ENCODE peak calls at places on chromosomes 7 and 10, in nine cellular contexts. One of them, this sample, is unnamed.

GRCh38 chr7:74483402-74484336 is 30.0 kb downstream of the GTF2IRD1 start:
- DNase-seq in GM12865: no peak
- DNase-seq in AG10803: peak
- DNase-seq in AG04450: no peak
- DNase-seq in dorsolateral prefrontal cortex: no peak
- DNase-seq in WERI-Rb-1: no peak
- DNase-seq in adrenal gland: no peak
- DNase-seq in psoas muscle: no peak
- DNase-seq in Caco-2: no peak
- DNase-seq in this sample: no peak

GRCh38 chr10:116598326-116598725 is 7.6 kb downstream of the PNLIPRP1 start:
- DNase-seq in GM12865: no peak
- DNase-seq in AG10803: no peak
- DNase-seq in AG04450: no peak
- DNase-seq in dorsolateral prefrontal cortex: no peak
- DNase-seq in WERI-Rb-1: no peak
- DNase-seq in adrenal gland: no peak
- DNase-seq in psoas muscle: no peak
- DNase-seq in Caco-2: no peak
- DNase-seq in this sample: no peak

GRCh38 chr7:30750010-30750409 is 1.9 kb upstream of the INMT start:
- DNase-seq in GM12865: no peak
- DNase-seq in AG10803: no peak
- DNase-seq in AG04450: no peak
- DNase-seq in dorsolateral prefrontal cortex: no peak
- DNase-seq in WERI-Rb-1: no peak
- DNase-seq in adrenal gland: no peak
- DNase-seq in psoas muscle: no peak
- DNase-seq in Caco-2: no peak
- DNase-seq in this sample: no peak

GRCh38 chr7:24119852-24120251 is 164.1 kb upstream of the NPY start:
- DNase-seq in GM12865: no peak
- DNase-seq in AG10803: no peak
- DNase-seq in AG04450: no peak
- DNase-seq in dorsolateral prefrontal cortex: no peak
- DNase-seq in WERI-Rb-1: no peak
- DNase-seq in adrenal gland: no peak
- DNase-seq in psoas muscle: no peak
- DNase-seq in Caco-2: no peak
- DNase-seq in this sample: no peak

GRCh38 chr7:20314216-20314615 is 16.5 kb upstream of the ITGB8 start:
- DNase-seq in GM12865: no peak
- DNase-seq in AG10803: peak
- DNase-seq in AG04450: no peak
- DNase-seq in dorsolateral prefrontal cortex: no peak
- DNase-seq in WERI-Rb-1: no peak
- DNase-seq in adrenal gland: no peak
- DNase-seq in psoas muscle: no peak
- DNase-seq in Caco-2: no peak
- DNase-seq in this sample: no peak

GRCh38 chr7:140723574-140723973 is 27.1 kb downstream of the NDUFB2 start:
- DNase-seq in GM12865: no peak
- DNase-seq in AG10803: no peak
- DNase-seq in AG04450: no peak
- DNase-seq in dorsolateral prefrontal cortex: no peak
- DNase-seq in WERI-Rb-1: no peak
- DNase-seq in adrenal gland: no peak
- DNase-seq in psoas muscle: no peak
- DNase-seq in Caco-2: no peak
- DNase-seq in this sample: no peak

GRCh38 chr7:100588438-100588837 is 2.3 kb downstream of the FBXO24 start:
- DNase-seq in GM12865: peak
- DNase-seq in AG10803: peak
- DNase-seq in AG04450: no peak
- DNase-seq in dorsolateral prefrontal cortex: no peak
- DNase-seq in WERI-Rb-1: no peak
- DNase-seq in adrenal gland: no peak
- DNase-seq in psoas muscle: no peak
- DNase-seq in Caco-2: no peak
- DNase-seq in this sample: no peak

GRCh38 chr7:148156248-148156647 is 434.3 kb upstream of the C7orf33 start:
- DNase-seq in GM12865: no peak
- DNase-seq in AG10803: peak
- DNase-seq in AG04450: no peak
- DNase-seq in dorsolateral prefrontal cortex: no peak
- DNase-seq in WERI-Rb-1: no peak
- DNase-seq in adrenal gland: no peak
- DNase-seq in psoas muscle: no peak
- DNase-seq in Caco-2: no peak
- DNase-seq in this sample: no peak

GRCh38 chr10:129786216-129786615 is 177.9 kb downstream of the EBF3 start:
- DNase-seq in GM12865: no peak
- DNase-seq in AG10803: no peak
- DNase-seq in AG04450: no peak
- DNase-seq in dorsolateral prefrontal cortex: no peak
- DNase-seq in WERI-Rb-1: no peak
- DNase-seq in adrenal gland: no peak
- DNase-seq in psoas muscle: no peak
- DNase-seq in Caco-2: no peak
- DNase-seq in this sample: no peak

GRCh38 chr10:86269332-86269731 is 97.3 kb downstream of the GRID1 start:
- DNase-seq in GM12865: no peak
- DNase-seq in AG10803: no peak
- DNase-seq in AG04450: no peak
- DNase-seq in dorsolateral prefrontal cortex: peak
- DNase-seq in WERI-Rb-1: peak
- DNase-seq in adrenal gland: no peak
- DNase-seq in psoas muscle: no peak
- DNase-seq in Caco-2: no peak
- DNase-seq in this sample: no peak

GRCh38 chr10:17029581-17030271 is 99.9 kb downstream of the CUBN start:
- DNase-seq in GM12865: peak
- DNase-seq in AG10803: peak
- DNase-seq in AG04450: no peak
- DNase-seq in dorsolateral prefrontal cortex: peak
- DNase-seq in WERI-Rb-1: no peak
- DNase-seq in adrenal gland: peak
- DNase-seq in psoas muscle: peak
- DNase-seq in Caco-2: no peak
- DNase-seq in this sample: peak

GRCh38 chr10:4586756-4587155 is 239.3 kb upstream of the AKR1E2 start:
- DNase-seq in GM12865: no peak
- DNase-seq in AG10803: peak
- DNase-seq in AG04450: no peak
- DNase-seq in dorsolateral prefrontal cortex: no peak
- DNase-seq in WERI-Rb-1: no peak
- DNase-seq in adrenal gland: no peak
- DNase-seq in psoas muscle: no peak
- DNase-seq in Caco-2: no peak
- DNase-seq in this sample: peak

GRCh38 chr10:74738985-74739567 is 87.3 kb upstream of the KAT6B start:
- DNase-seq in GM12865: peak
- DNase-seq in AG10803: no peak
- DNase-seq in AG04450: no peak
- DNase-seq in dorsolateral prefrontal cortex: no peak
- DNase-seq in WERI-Rb-1: no peak
- DNase-seq in adrenal gland: no peak
- DNase-seq in psoas muscle: no peak
- DNase-seq in Caco-2: no peak
- DNase-seq in this sample: no peak

GRCh38 chr7:95592570-95592969 is 3.7 kb downstream of the PDK4 start:
- DNase-seq in GM12865: no peak
- DNase-seq in AG10803: no peak
- DNase-seq in AG04450: no peak
- DNase-seq in dorsolateral prefrontal cortex: no peak
- DNase-seq in WERI-Rb-1: no peak
- DNase-seq in adrenal gland: no peak
- DNase-seq in psoas muscle: no peak
- DNase-seq in Caco-2: no peak
- DNase-seq in this sample: no peak

GRCh38 chr10:3095373-3096139 is 28.2 kb downstream of the PFKP start:
- DNase-seq in GM12865: peak
- DNase-seq in AG10803: peak
- DNase-seq in AG04450: peak
- DNase-seq in dorsolateral prefrontal cortex: no peak
- DNase-seq in WERI-Rb-1: no peak
- DNase-seq in adrenal gland: peak
- DNase-seq in psoas muscle: no peak
- DNase-seq in Caco-2: peak
- DNase-seq in this sample: peak

GRCh38 chr7:2024227-2024918 is 208.4 kb downstream of the MAD1L1 start:
- DNase-seq in GM12865: no peak
- DNase-seq in AG10803: no peak
- DNase-seq in AG04450: no peak
- DNase-seq in dorsolateral prefrontal cortex: peak
- DNase-seq in WERI-Rb-1: no peak
- DNase-seq in adrenal gland: no peak
- DNase-seq in psoas muscle: peak
- DNase-seq in Caco-2: no peak
- DNase-seq in this sample: no peak

GRCh38 chr10:110679633-110680472 is 35.7 kb downstream of the RBM20 start:
- DNase-seq in GM12865: no peak
- DNase-seq in AG10803: no peak
- DNase-seq in AG04450: no peak
- DNase-seq in dorsolateral prefrontal cortex: no peak
- DNase-seq in WERI-Rb-1: no peak
- DNase-seq in adrenal gland: no peak
- DNase-seq in psoas muscle: peak
- DNase-seq in Caco-2: no peak
- DNase-seq in this sample: no peak

GRCh38 chr7:2040893-2041270 is 191.9 kb downstream of the MAD1L1 start:
- DNase-seq in GM12865: no peak
- DNase-seq in AG10803: no peak
- DNase-seq in AG04450: no peak
- DNase-seq in dorsolateral prefrontal cortex: peak
- DNase-seq in WERI-Rb-1: peak
- DNase-seq in adrenal gland: no peak
- DNase-seq in psoas muscle: peak
- DNase-seq in Caco-2: no peak
- DNase-seq in this sample: no peak

GRCh38 chr7:7884855-7885254 is 83.7 kb upstream of the GLCCI1 start:
- DNase-seq in GM12865: no peak
- DNase-seq in AG10803: peak
- DNase-seq in AG04450: no peak
- DNase-seq in dorsolateral prefrontal cortex: no peak
- DNase-seq in WERI-Rb-1: no peak
- DNase-seq in adrenal gland: no peak
- DNase-seq in psoas muscle: no peak
- DNase-seq in Caco-2: no peak
- DNase-seq in this sample: peak

GRCh38 chr7:106345421-106346166 is 60.8 kb upstream of the NAMPT start:
- DNase-seq in GM12865: peak
- DNase-seq in AG10803: no peak
- DNase-seq in AG04450: no peak
- DNase-seq in dorsolateral prefrontal cortex: no peak
- DNase-seq in WERI-Rb-1: no peak
- DNase-seq in adrenal gland: no peak
- DNase-seq in psoas muscle: no peak
- DNase-seq in Caco-2: no peak
- DNase-seq in this sample: no peak

GRCh38 chr10:132022241-132022640 is 40.5 kb upstream of the BNIP3 start:
- DNase-seq in GM12865: no peak
- DNase-seq in AG10803: no peak
- DNase-seq in AG04450: no peak
- DNase-seq in dorsolateral prefrontal cortex: peak
- DNase-seq in WERI-Rb-1: no peak
- DNase-seq in adrenal gland: no peak
- DNase-seq in psoas muscle: no peak
- DNase-seq in Caco-2: no peak
- DNase-seq in this sample: no peak

GRCh38 chr7:34155225-34155908 is 250.0 kb downstream of the BMPER start:
- DNase-seq in GM12865: no peak
- DNase-seq in AG10803: peak
- DNase-seq in AG04450: peak
- DNase-seq in dorsolateral prefrontal cortex: no peak
- DNase-seq in WERI-Rb-1: no peak
- DNase-seq in adrenal gland: no peak
- DNase-seq in psoas muscle: peak
- DNase-seq in Caco-2: no peak
- DNase-seq in this sample: peak

GRCh38 chr7:116451958-116452729 is 47.4 kb upstream of the CAV2 start:
- DNase-seq in GM12865: no peak
- DNase-seq in AG10803: no peak
- DNase-seq in AG04450: no peak
- DNase-seq in dorsolateral prefrontal cortex: no peak
- DNase-seq in WERI-Rb-1: no peak
- DNase-seq in adrenal gland: no peak
- DNase-seq in psoas muscle: no peak
- DNase-seq in Caco-2: no peak
- DNase-seq in this sample: no peak
- TF ChIP-seq CTCF in GM12865: no peak
- TF ChIP-seq CTCF in AG10803: no peak
- TF ChIP-seq CTCF in AG04450: no peak
- TF ChIP-seq CTCF in dorsolateral prefrontal cortex: no peak
- TF ChIP-seq CTCF in WERI-Rb-1: no peak
- TF ChIP-seq CTCF in adrenal gland: no peak
- TF ChIP-seq CTCF in psoas muscle: no peak
- TF ChIP-seq CTCF in Caco-2: no peak
- TF ChIP-seq CTCF in this sample: peak

GRCh38 chr7:47326220-47326619 is 255.7 kb downstream of the TNS3 start:
- DNase-seq in GM12865: no peak
- DNase-seq in AG10803: peak
- DNase-seq in AG04450: peak
- DNase-seq in dorsolateral prefrontal cortex: no peak
- DNase-seq in WERI-Rb-1: peak
- DNase-seq in adrenal gland: no peak
- DNase-seq in psoas muscle: no peak
- DNase-seq in Caco-2: peak
- DNase-seq in this sample: peak
- TF ChIP-seq CTCF in GM12865: no peak
- TF ChIP-seq CTCF in AG10803: peak
- TF ChIP-seq CTCF in AG04450: peak
- TF ChIP-seq CTCF in dorsolateral prefrontal cortex: no peak
- TF ChIP-seq CTCF in WERI-Rb-1: peak
- TF ChIP-seq CTCF in adrenal gland: no peak
- TF ChIP-seq CTCF in psoas muscle: no peak
- TF ChIP-seq CTCF in Caco-2: no peak
- TF ChIP-seq CTCF in this sample: peak

GRCh38 chr10:15378569-15378968 is 7.5 kb upstream of the FAM171A1 start:
- DNase-seq in GM12865: no peak
- DNase-seq in AG10803: no peak
- DNase-seq in AG04450: no peak
- DNase-seq in dorsolateral prefrontal cortex: no peak
- DNase-seq in WERI-Rb-1: no peak
- DNase-seq in adrenal gland: no peak
- DNase-seq in psoas muscle: no peak
- DNase-seq in Caco-2: no peak
- DNase-seq in this sample: no peak
- TF ChIP-seq CTCF in GM12865: no peak
- TF ChIP-seq CTCF in AG10803: peak
- TF ChIP-seq CTCF in AG04450: no peak
- TF ChIP-seq CTCF in dorsolateral prefrontal cortex: no peak
- TF ChIP-seq CTCF in WERI-Rb-1: no peak
- TF ChIP-seq CTCF in adrenal gland: no peak
- TF ChIP-seq CTCF in psoas muscle: no peak
- TF ChIP-seq CTCF in Caco-2: no peak
- TF ChIP-seq CTCF in this sample: no peak

GRCh38 chr7:52920977-52921376 is 114.5 kb upstream of the POM121L12 start:
- DNase-seq in GM12865: no peak
- DNase-seq in AG10803: no peak
- DNase-seq in AG04450: no peak
- DNase-seq in dorsolateral prefrontal cortex: no peak
- DNase-seq in WERI-Rb-1: no peak
- DNase-seq in adrenal gland: no peak
- DNase-seq in psoas muscle: no peak
- DNase-seq in Caco-2: peak
- DNase-seq in this sample: no peak

GRCh38 chr7:52917982-52918578 is 117.4 kb upstream of the POM121L12 start:
- DNase-seq in GM12865: no peak
- DNase-seq in AG10803: no peak
- DNase-seq in AG04450: no peak
- DNase-seq in dorsolateral prefrontal cortex: no peak
- DNase-seq in WERI-Rb-1: peak
- DNase-seq in adrenal gland: no peak
- DNase-seq in psoas muscle: no peak
- DNase-seq in Caco-2: peak
- DNase-seq in this sample: no peak
- TF ChIP-seq CTCF in GM12865: peak
- TF ChIP-seq CTCF in AG10803: no peak
- TF ChIP-seq CTCF in AG04450: no peak
- TF ChIP-seq CTCF in dorsolateral prefrontal cortex: no peak
- TF ChIP-seq CTCF in WERI-Rb-1: peak
- TF ChIP-seq CTCF in adrenal gland: no peak
- TF ChIP-seq CTCF in psoas muscle: no peak
- TF ChIP-seq CTCF in Caco-2: peak
- TF ChIP-seq CTCF in this sample: peak